ENCODE peak calls at places on chromosome 11, in six cellular contexts. One of them, this sample, is unnamed.

GRCh38 chr11:111530091-111530490 is 10.4 kb upstream of the LAYN start:
- DNase-seq in brain microvascular endothelial cell: no peak
- DNase-seq in HCT116: no peak
- DNase-seq in astrocyte: peak; percentile 84
- DNase-seq in Peyer's patch: no peak
- DNase-seq in CD8-positive, alpha-beta T cell: no peak
- DNase-seq in this sample: no peak

GRCh38 chr11:36381005-36381350 is 84.9 kb downstream of the PRR5L start:
- DNase-seq in brain microvascular endothelial cell: no peak
- DNase-seq in HCT116: no peak
- DNase-seq in astrocyte: no peak
- DNase-seq in Peyer's patch: no peak
- DNase-seq in CD8-positive, alpha-beta T cell: no peak
- DNase-seq in this sample: no peak

GRCh38 chr11:120229451-120230424 is 10.2 kb upstream of the POU2F3 start:
- DNase-seq in brain microvascular endothelial cell: no peak
- DNase-seq in HCT116: no peak
- DNase-seq in astrocyte: no peak
- DNase-seq in Peyer's patch: no peak
- DNase-seq in CD8-positive, alpha-beta T cell: no peak
- DNase-seq in this sample: no peak

GRCh38 chr11:58495906-58496305 is 12.0 kb downstream of the OR5B21 start:
- DNase-seq in brain microvascular endothelial cell: no peak
- DNase-seq in HCT116: no peak
- DNase-seq in astrocyte: no peak
- DNase-seq in Peyer's patch: no peak
- DNase-seq in CD8-positive, alpha-beta T cell: no peak
- DNase-seq in this sample: no peak

GRCh38 chr11:26820739-26821138 is 98.9 kb upstream of the SLC5A12 start:
- DNase-seq in brain microvascular endothelial cell: no peak
- DNase-seq in HCT116: no peak
- DNase-seq in astrocyte: peak; percentile 91
- DNase-seq in Peyer's patch: no peak
- DNase-seq in CD8-positive, alpha-beta T cell: no peak
- DNase-seq in this sample: no peak

GRCh38 chr11:95503047-95503446 is 272.0 kb upstream of the SESN3 start:
- DNase-seq in brain microvascular endothelial cell: no peak
- DNase-seq in HCT116: no peak
- DNase-seq in astrocyte: peak; percentile 44
- DNase-seq in Peyer's patch: no peak
- DNase-seq in CD8-positive, alpha-beta T cell: no peak
- DNase-seq in this sample: no peak

GRCh38 chr11:115961168-115962003 is 457.2 kb upstream of the CADM1 start:
- DNase-seq in brain microvascular endothelial cell: no peak
- DNase-seq in HCT116: no peak
- DNase-seq in astrocyte: no peak
- DNase-seq in Peyer's patch: no peak
- DNase-seq in CD8-positive, alpha-beta T cell: no peak
- DNase-seq in this sample: no peak

GRCh38 chr11:2794419-2794795 is 91.2 kb downstream of the CDKN1C start:
- DNase-seq in brain microvascular endothelial cell: no peak
- DNase-seq in HCT116: no peak
- DNase-seq in astrocyte: no peak
- DNase-seq in Peyer's patch: peak; percentile 37
- DNase-seq in CD8-positive, alpha-beta T cell: no peak
- DNase-seq in this sample: no peak

GRCh38 chr11:35949242-35949641 is 5.4 kb downstream of the LDLRAD3 start:
- DNase-seq in brain microvascular endothelial cell: no peak
- DNase-seq in HCT116: no peak
- DNase-seq in astrocyte: no peak
- DNase-seq in Peyer's patch: no peak
- DNase-seq in CD8-positive, alpha-beta T cell: no peak
- DNase-seq in this sample: no peak

GRCh38 chr11:8721740-8722139 is 39.1 kb downstream of the RPL27A start:
- DNase-seq in brain microvascular endothelial cell: no peak
- DNase-seq in HCT116: no peak
- DNase-seq in astrocyte: peak; percentile 76
- DNase-seq in Peyer's patch: no peak
- DNase-seq in CD8-positive, alpha-beta T cell: no peak
- DNase-seq in this sample: no peak

GRCh38 chr11:104799251-104799650 is 99.0 kb downstream of the CASP12 start:
- DNase-seq in brain microvascular endothelial cell: no peak
- DNase-seq in HCT116: no peak
- DNase-seq in astrocyte: no peak
- DNase-seq in Peyer's patch: no peak
- DNase-seq in CD8-positive, alpha-beta T cell: no peak
- DNase-seq in this sample: no peak

GRCh38 chr11:104661901-104662300 is 236.4 kb downstream of the CASP12 start:
- DNase-seq in brain microvascular endothelial cell: no peak
- DNase-seq in HCT116: no peak
- DNase-seq in astrocyte: no peak
- DNase-seq in Peyer's patch: no peak
- DNase-seq in CD8-positive, alpha-beta T cell: no peak
- DNase-seq in this sample: no peak

GRCh38 chr11:122727101-122727929 is 71.8 kb downstream of the UBASH3B start:
- DNase-seq in brain microvascular endothelial cell: no peak
- DNase-seq in HCT116: no peak
- DNase-seq in astrocyte: no peak
- DNase-seq in Peyer's patch: peak; percentile 67
- DNase-seq in CD8-positive, alpha-beta T cell: no peak
- DNase-seq in this sample: no peak

GRCh38 chr11:47270331-47271271 is 668 bp downstream of the MADD start:
- DNase-seq in brain microvascular endothelial cell: peak; percentile 45
- DNase-seq in HCT116: no peak
- DNase-seq in astrocyte: peak; percentile 61
- DNase-seq in Peyer's patch: peak; percentile 56
- DNase-seq in CD8-positive, alpha-beta T cell: peak; percentile 11
- DNase-seq in this sample: no peak

GRCh38 chr11:14334193-14334592 is 24.8 kb downstream of the RRAS2 start:
- DNase-seq in brain microvascular endothelial cell: no peak
- DNase-seq in HCT116: no peak
- DNase-seq in astrocyte: no peak
- DNase-seq in Peyer's patch: no peak
- DNase-seq in CD8-positive, alpha-beta T cell: no peak
- DNase-seq in this sample: no peak

GRCh38 chr11:14331476-14332136 is 27.4 kb downstream of the RRAS2 start:
- DNase-seq in brain microvascular endothelial cell: no peak
- DNase-seq in HCT116: no peak
- DNase-seq in astrocyte: no peak
- DNase-seq in Peyer's patch: no peak
- DNase-seq in CD8-positive, alpha-beta T cell: no peak
- DNase-seq in this sample: no peak

GRCh38 chr11:14336507-14337503 is 22.2 kb downstream of the RRAS2 start:
- DNase-seq in brain microvascular endothelial cell: peak; percentile 98
- DNase-seq in HCT116: peak; percentile 79
- DNase-seq in astrocyte: peak; percentile 95
- DNase-seq in Peyer's patch: no peak
- DNase-seq in CD8-positive, alpha-beta T cell: no peak
- DNase-seq in this sample: no peak

GRCh38 chr11:14335712-14336111 is 23.3 kb downstream of the RRAS2 start:
- DNase-seq in brain microvascular endothelial cell: no peak
- DNase-seq in HCT116: no peak
- DNase-seq in astrocyte: no peak
- DNase-seq in Peyer's patch: no peak
- DNase-seq in CD8-positive, alpha-beta T cell: no peak
- DNase-seq in this sample: no peak

GRCh38 chr11:14334893-14335292 is 24.1 kb downstream of the RRAS2 start:
- DNase-seq in brain microvascular endothelial cell: no peak
- DNase-seq in HCT116: no peak
- DNase-seq in astrocyte: no peak
- DNase-seq in Peyer's patch: no peak
- DNase-seq in CD8-positive, alpha-beta T cell: no peak
- DNase-seq in this sample: no peak
- H3K27me3 ChIP-seq in brain microvascular endothelial cell: no peaks in the 10 kb centered on the region
- H3K27me3 ChIP-seq in HCT116: no peaks in the 10 kb centered on the region
- H3K27me3 ChIP-seq in astrocyte: no peaks in the 10 kb centered on the region
- H3K27me3 ChIP-seq in Peyer's patch: no peaks in the 10 kb centered on the region
- H3K27me3 ChIP-seq in CD8-positive, alpha-beta T cell: no peaks in the 10 kb centered on the region
- H3K27me3 ChIP-seq in this sample: no peaks in the 10 kb centered on the region

DNA sequence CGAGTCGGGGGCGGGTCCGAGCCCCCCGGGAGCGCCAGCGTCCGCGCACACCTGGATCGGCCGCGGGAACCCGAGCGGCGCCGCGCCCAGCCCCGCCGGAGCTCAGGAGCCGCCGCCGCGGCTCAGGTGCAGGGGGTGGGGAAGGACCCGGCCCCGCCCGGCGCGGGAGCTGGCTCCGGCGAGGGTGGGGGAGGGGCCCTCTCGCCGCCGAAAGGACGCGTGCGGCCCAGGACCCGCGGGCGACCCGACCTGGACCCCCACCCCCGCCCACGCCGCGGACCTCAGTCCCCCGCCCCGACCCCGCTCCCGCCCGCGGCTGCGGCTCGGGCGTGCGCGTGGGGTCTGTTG is at the start of gene SHANK2:
- DNase-seq in brain microvascular endothelial cell: no peak
- DNase-seq in HCT116: no peak
- DNase-seq in astrocyte: no peak
- DNase-seq in Peyer's patch: no peak
- DNase-seq in CD8-positive, alpha-beta T cell: no peak
- DNase-seq in this sample: no peak
- H3K27me3 ChIP-seq in brain microvascular endothelial cell: peaks cover 32% of the 10 kb centered on the region
- H3K27me3 ChIP-seq in HCT116: no peaks in the 10 kb centered on the region
- H3K27me3 ChIP-seq in astrocyte: peaks cover 45% of the 10 kb centered on the region
- H3K27me3 ChIP-seq in Peyer's patch: no peaks in the 10 kb centered on the region
- H3K27me3 ChIP-seq in CD8-positive, alpha-beta T cell: no peaks in the 10 kb centered on the region
- H3K27me3 ChIP-seq in this sample: peaks cover 80% of the 10 kb centered on the region

GRCh38 chr11:64716471-64717267 is 6.3 kb downstream of the NRXN2 start:
- DNase-seq in brain microvascular endothelial cell: no peak
- DNase-seq in HCT116: no peak
- DNase-seq in astrocyte: no peak
- DNase-seq in Peyer's patch: no peak
- DNase-seq in CD8-positive, alpha-beta T cell: no peak
- DNase-seq in this sample: no peak

GRCh38 chr11:64714664-64715063 is 8.3 kb downstream of the NRXN2 start:
- DNase-seq in brain microvascular endothelial cell: no peak
- DNase-seq in HCT116: no peak
- DNase-seq in astrocyte: no peak
- DNase-seq in Peyer's patch: no peak
- DNase-seq in CD8-positive, alpha-beta T cell: no peak
- DNase-seq in this sample: no peak

GRCh38 chr11:64717268-64717578 is 5.8 kb downstream of the NRXN2 start:
- DNase-seq in brain microvascular endothelial cell: no peak
- DNase-seq in HCT116: no peak
- DNase-seq in astrocyte: no peak
- DNase-seq in Peyer's patch: no peak
- DNase-seq in CD8-positive, alpha-beta T cell: no peak
- DNase-seq in this sample: no peak

GRCh38 chr11:64713781-64714363 is 9.1 kb downstream of the NRXN2 start:
- DNase-seq in brain microvascular endothelial cell: no peak
- DNase-seq in HCT116: no peak
- DNase-seq in astrocyte: no peak
- DNase-seq in Peyer's patch: no peak
- DNase-seq in CD8-positive, alpha-beta T cell: no peak
- DNase-seq in this sample: no peak

DNA sequence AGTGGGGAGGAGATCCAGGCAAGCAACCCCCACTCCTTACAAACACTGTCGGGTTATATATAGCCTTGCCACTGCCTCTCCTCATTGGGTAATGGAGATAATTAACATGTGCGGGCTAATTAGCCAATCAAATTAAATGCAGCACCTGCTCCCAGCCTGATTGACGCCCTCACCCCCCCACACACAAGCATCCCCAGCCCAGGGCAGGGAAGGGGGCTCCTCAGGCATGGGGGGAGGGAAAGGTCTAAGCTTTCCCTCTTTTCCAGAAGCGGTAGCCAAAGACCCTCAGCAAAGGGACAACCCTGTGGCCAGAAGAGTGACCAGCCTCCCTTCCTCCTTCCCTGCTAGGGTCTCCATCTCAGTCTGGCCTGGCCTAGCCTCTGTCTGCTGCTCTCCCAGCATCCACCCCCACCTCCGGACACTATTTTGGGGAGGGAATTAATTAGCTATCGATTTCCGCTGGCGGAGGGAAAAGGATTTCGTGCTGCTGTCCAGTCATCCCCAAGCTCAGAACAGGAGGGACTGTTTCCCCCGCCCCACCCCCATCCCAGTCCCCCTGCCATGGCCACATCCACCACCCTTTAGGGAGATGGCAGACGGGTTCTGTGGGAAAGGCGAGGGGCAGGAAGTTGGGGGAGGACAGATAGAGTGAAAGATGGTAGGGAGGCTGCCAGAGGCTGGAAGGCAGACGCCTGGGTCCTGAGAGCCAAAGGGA is 7.1 kb downstream of the NRXN2 start:
- DNase-seq in brain microvascular endothelial cell: no peak
- DNase-seq in HCT116: no peak
- DNase-seq in astrocyte: no peak
- DNase-seq in Peyer's patch: no peak
- DNase-seq in CD8-positive, alpha-beta T cell: no peak
- DNase-seq in this sample: no peak
- H3K27me3 ChIP-seq in brain microvascular endothelial cell: peaks cover 50% of the 10 kb centered on the region
- H3K27me3 ChIP-seq in HCT116: peaks cover 10% of the 10 kb centered on the region
- H3K27me3 ChIP-seq in astrocyte: peaks cover 33% of the 10 kb centered on the region
- H3K27me3 ChIP-seq in Peyer's patch: peaks cover 43% of the 10 kb centered on the region
- H3K27me3 ChIP-seq in CD8-positive, alpha-beta T cell: peaks cover 14% of the 10 kb centered on the region
- H3K27me3 ChIP-seq in this sample: peaks cover 98% of the 10 kb centered on the region

GRCh38 chr11:43557553-43558031 is 122.9 kb upstream of the HSD17B12 start:
- DNase-seq in brain microvascular endothelial cell: no peak
- DNase-seq in HCT116: no peak
- DNase-seq in astrocyte: no peak
- DNase-seq in Peyer's patch: no peak
- DNase-seq in CD8-positive, alpha-beta T cell: no peak
- DNase-seq in this sample: no peak
- H3K27me3 ChIP-seq in brain microvascular endothelial cell: peaks cover 58% of the 10 kb centered on the region
- H3K27me3 ChIP-seq in HCT116: peaks cover 82% of the 10 kb centered on the region
- H3K27me3 ChIP-seq in astrocyte: peaks cover 76% of the 10 kb centered on the region
- H3K27me3 ChIP-seq in Peyer's patch: peaks cover 6% of the 10 kb centered on the region
- H3K27me3 ChIP-seq in CD8-positive, alpha-beta T cell: peaks cover 21% of the 10 kb centered on the region
- H3K27me3 ChIP-seq in this sample: peaks cover 56% of the 10 kb centered on the region

GRCh38 chr11:33936745-33937612 is 45.1 kb upstream of the LMO2 start:
- DNase-seq in brain microvascular endothelial cell: peak; percentile 89
- DNase-seq in HCT116: no peak
- DNase-seq in astrocyte: peak; percentile 86
- DNase-seq in Peyer's patch: peak; percentile 54
- DNase-seq in CD8-positive, alpha-beta T cell: no peak
- DNase-seq in this sample: peak; percentile 82
- H3K27me3 ChIP-seq in brain microvascular endothelial cell: no peaks in the 10 kb centered on the region
- H3K27me3 ChIP-seq in HCT116: no peaks in the 10 kb centered on the region
- H3K27me3 ChIP-seq in astrocyte: no peaks in the 10 kb centered on the region
- H3K27me3 ChIP-seq in Peyer's patch: no peaks in the 10 kb centered on the region
- H3K27me3 ChIP-seq in CD8-positive, alpha-beta T cell: no peaks in the 10 kb centered on the region
- H3K27me3 ChIP-seq in this sample: no peaks in the 10 kb centered on the region